ENCODE peak calls at places on chromosomes 3 and 15, in ten cellular contexts. K, S, G, H, X, Y, N, R, D and O are unnamed samples. For H3K4me1, the result is how much of the 10 kb centered on the place peaks cover.

GRCh38 chr3:25889132-25889917 is 99.4 kb downstream of the OXSM start:
- DNase-seq in K (no peak), S (no peak), G (no peak), H (no peak), X (no peak), Y (no peak), N (peak), R (no peak), D (no peak), O (no peak)

GRCh38 chr15:64004582-64004981 is 41.7 kb downstream of the DAPK2 start:
- DNase-seq in K (no peak), S (no peak), G (no peak), H (no peak), X (no peak), Y (peak), N (no peak), R (no peak), D (peak), O (peak)

GRCh38 chr15:66939451-66940023 is 125.9 kb upstream of the SMAD3 start:
- DNase-seq in K (no peak), S (peak), G (no peak), H (no peak), X (no peak), Y (no peak), N (no peak), R (no peak), D (no peak), O (no peak)

GRCh38 chr3:4865714-4866113 is 113.5 kb upstream of the BHLHE40 start:
- DNase-seq in K (no peak), S (no peak), G (no peak), H (no peak), X (no peak), Y (no peak), N (no peak), R (no peak), D (no peak), O (no peak)

GRCh38 chr3:197258168-197258755 is 40.1 kb downstream of the DLG1 start:
- DNase-seq in K (no peak), S (no peak), G (no peak), H (no peak), X (no peak), Y (no peak), N (no peak), R (no peak), D (no peak), O (no peak)

GRCh38 chr3:149702691-149703426 is 45.0 kb upstream of the WWTR1 start:
- DNase-seq in K (no peak), S (no peak), G (no peak), H (no peak), X (peak), Y (no peak), N (no peak), R (no peak), D (peak), O (no peak)

GRCh38 chr3:46667061-46667621 is 26.3 kb downstream of the ALS2CL start:
- DNase-seq in K (no peak), S (peak), G (no peak), H (peak), X (no peak), Y (no peak), N (no peak), R (no peak), D (no peak), O (peak)

GRCh38 chr15:27828721-27829120 is 270.4 kb downstream of the OCA2 start:
- DNase-seq in K (no peak), S (no peak), G (no peak), H (no peak), X (no peak), Y (no peak), N (no peak), R (no peak), D (no peak), O (no peak)

GRCh38 chr3:187139126-187139894 is at the start of gene RPL39L:
- DNase-seq in K (peak), S (peak), G (peak), H (peak), X (peak), Y (peak), N (peak), R (peak), D (peak), O (peak)

GRCh38 chr3:78604328-78604727 is 1163.5 kb downstream of the ROBO1 start:
- DNase-seq in K (no peak), S (no peak), G (no peak), H (no peak), X (peak), Y (no peak), N (no peak), R (no peak), D (peak), O (no peak)
- H3K4me1 ChIP-seq in K (under half), S (under half), G (under half), H (under half), X (under half), Y (under half), N (under half), R (under half), D (under half), O (under half)

DNA sequence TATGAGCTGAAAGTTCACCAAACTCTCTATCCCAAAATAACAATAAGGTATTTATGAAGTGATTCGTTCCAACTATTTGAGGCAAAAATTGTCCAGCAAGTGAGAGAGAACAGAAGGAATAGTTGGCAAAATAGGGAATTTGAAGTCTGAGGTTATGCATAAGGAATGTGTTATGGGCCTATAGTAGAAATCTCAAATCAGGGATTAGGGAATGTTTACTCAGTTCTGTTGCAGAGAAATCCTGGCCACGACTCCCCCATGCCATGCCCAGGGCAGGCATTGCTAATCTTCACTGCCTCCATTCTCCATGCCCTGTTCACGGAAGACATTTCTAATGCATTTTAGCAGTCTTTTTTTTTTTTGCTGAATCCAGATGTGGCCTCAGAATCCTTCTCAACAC is 58.6 kb downstream of the FLNB start:
- DNase-seq in K (no peak), S (no peak), G (no peak), H (no peak), X (peak), Y (no peak), N (no peak), R (no peak), D (no peak), O (no peak)
- H3K4me1 ChIP-seq in K (under half), S (half or more), G (under half), H (under half), X (under half), Y (half or more), N (under half), R (under half), D (under half), O (under half)

GRCh38 chr3:120688121-120688520 is 6.1 kb upstream of the HGD start:
- DNase-seq in K (no peak), S (no peak), G (no peak), H (no peak), X (peak), Y (no peak), N (peak), R (no peak), D (no peak), O (no peak)

GRCh38 chr3:120699333-120699732 is 17.3 kb upstream of the HGD start:
- DNase-seq in K (no peak), S (no peak), G (no peak), H (no peak), X (no peak), Y (no peak), N (no peak), R (no peak), D (no peak), O (no peak)

GRCh38 chr3:120689395-120689794 is 7.4 kb upstream of the HGD start:
- DNase-seq in K (no peak), S (no peak), G (no peak), H (no peak), X (no peak), Y (no peak), N (no peak), R (no peak), D (no peak), O (no peak)

GRCh38 chr3:120693439-120694172 is 11.6 kb upstream of the HGD start:
- DNase-seq in K (no peak), S (no peak), G (no peak), H (no peak), X (peak), Y (no peak), N (no peak), R (no peak), D (peak), O (no peak)
- H3K4me1 ChIP-seq in K (under half), S (under half), G (under half), H (under half), X (under half), Y (under half), N (under half), R (under half), D (under half), O (under half)

GRCh38 chr15:96337991-96338771 is 7.7 kb downstream of the NR2F2 start:
- DNase-seq in K (no peak), S (no peak), G (no peak), H (no peak), X (peak), Y (no peak), N (no peak), R (no peak), D (no peak), O (no peak)

GRCh38 chr15:96340611-96341464 is 10.3 kb downstream of the NR2F2 start:
- DNase-seq in K (no peak), S (peak), G (no peak), H (peak), X (peak), Y (peak), N (peak), R (no peak), D (no peak), O (no peak)

GRCh38 chr15:96340348-96340610 is 9.8 kb downstream of the NR2F2 start:
- DNase-seq in K (no peak), S (no peak), G (no peak), H (no peak), X (no peak), Y (no peak), N (no peak), R (no peak), D (no peak), O (no peak)

GRCh38 chr15:96338772-96339661 is 8.5 kb downstream of the NR2F2 start:
- DNase-seq in K (no peak), S (no peak), G (no peak), H (no peak), X (peak), Y (no peak), N (no peak), R (no peak), D (no peak), O (no peak)

DNA sequence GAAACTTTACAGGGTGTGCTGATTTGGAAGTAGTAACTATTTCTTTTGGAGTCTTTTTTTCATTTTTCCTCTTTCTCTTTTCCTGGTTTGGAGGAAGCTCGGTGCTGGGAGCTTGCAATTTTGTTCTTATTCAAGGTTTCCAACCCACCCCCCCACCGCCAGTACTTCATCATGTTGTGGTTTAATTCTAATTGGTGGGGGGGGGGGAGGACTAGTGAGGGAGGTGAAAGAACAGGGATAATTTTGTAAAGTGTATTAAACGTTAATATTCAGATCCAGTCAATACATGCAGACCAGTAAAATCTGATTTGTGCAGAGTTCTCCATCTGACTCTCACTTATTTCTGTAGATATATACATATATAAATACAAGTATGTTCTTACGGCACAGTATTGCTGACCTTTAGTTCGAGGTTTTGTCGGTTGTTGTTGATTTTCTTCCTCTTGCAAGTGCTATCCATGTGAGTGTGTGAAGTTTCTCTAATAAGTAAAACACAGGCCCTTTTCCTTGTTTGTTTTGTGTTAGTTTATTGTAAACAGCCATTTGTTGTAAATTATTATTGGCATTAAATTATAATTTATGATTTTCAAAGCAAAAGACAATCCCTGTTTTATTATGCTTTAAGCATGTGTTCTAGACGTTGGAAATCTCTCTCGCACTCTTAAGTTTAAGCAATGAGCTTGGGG is 9.3 kb downstream of the NR2F2 start:
- DNase-seq in K (no peak), S (no peak), G (no peak), H (no peak), X (peak), Y (no peak), N (no peak), R (no peak), D (no peak), O (no peak)
- H3K4me1 ChIP-seq in K (under half), S (under half), G (under half), H (under half), X (under half), Y (under half), N (under half), R (under half), D (under half), O (under half)

DNA sequence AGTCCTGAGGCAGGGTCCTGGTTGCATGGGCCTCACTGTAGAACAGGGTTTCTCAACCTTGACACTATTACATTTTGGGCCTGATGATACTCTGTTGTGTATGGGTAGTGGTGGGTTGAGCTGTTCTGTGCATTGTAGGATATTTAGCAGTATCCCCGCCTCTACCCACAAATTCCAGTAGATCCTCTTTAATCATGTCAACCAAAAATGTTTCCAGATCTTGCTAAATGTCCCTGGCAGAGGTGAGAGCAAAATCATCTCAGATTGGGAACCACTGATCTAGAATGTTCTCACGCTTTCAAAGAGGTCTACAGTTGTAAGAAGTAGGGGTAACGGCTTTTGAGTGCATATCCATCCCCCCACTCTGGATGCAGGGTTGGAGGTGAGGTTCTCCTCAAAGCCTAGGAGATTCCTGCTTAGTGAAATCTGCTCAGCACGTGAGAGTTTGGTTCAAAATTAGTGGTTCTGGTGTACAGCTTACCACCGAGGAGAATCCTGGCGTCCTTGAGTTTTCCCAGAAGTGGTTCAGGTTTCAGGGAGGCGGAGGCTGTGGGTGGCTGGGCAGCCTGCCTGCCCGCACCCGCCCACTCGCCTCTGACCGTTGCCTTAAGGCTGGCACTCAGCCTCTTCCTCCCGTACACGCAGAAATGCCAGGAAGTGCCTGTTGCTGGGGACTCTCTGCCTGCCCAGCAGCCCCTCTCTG is 5.3 kb downstream of the ACVR2B start:
- DNase-seq in K (no peak), S (no peak), G (no peak), H (peak), X (peak), Y (peak), N (no peak), R (no peak), D (peak), O (peak)
- H3K4me1 ChIP-seq in K (under half), S (half or more), G (under half), H (under half), X (under half), Y (half or more), N (under half), R (under half), D (under half), O (under half)

GRCh38 chr3:188261011-188261410 is 107.1 kb downstream of the LPP start:
- DNase-seq in K (no peak), S (no peak), G (no peak), H (no peak), X (no peak), Y (no peak), N (no peak), R (no peak), D (no peak), O (no peak)

GRCh38 chr3:188264231-188265213 is 110.6 kb downstream of the LPP start:
- DNase-seq in K (no peak), S (peak), G (no peak), H (no peak), X (peak), Y (peak), N (no peak), R (no peak), D (no peak), O (peak)

GRCh38 chr3:188259611-188260010 is 105.7 kb downstream of the LPP start:
- DNase-seq in K (no peak), S (no peak), G (no peak), H (no peak), X (no peak), Y (no peak), N (no peak), R (no peak), D (no peak), O (no peak)

GRCh38 chr3:188262488-188262887 is 108.5 kb downstream of the LPP start:
- DNase-seq in K (no peak), S (no peak), G (no peak), H (no peak), X (no peak), Y (no peak), N (no peak), R (no peak), D (no peak), O (no peak)

GRCh38 chr3:188262913-188263683 is 109.1 kb downstream of the LPP start:
- DNase-seq in K (no peak), S (no peak), G (no peak), H (peak), X (peak), Y (peak), N (no peak), R (peak), D (no peak), O (no peak)
- H3K4me1 ChIP-seq in K (under half), S (half or more), G (under half), H (under half), X (under half), Y (half or more), N (under half), R (half or more), D (under half), O (half or more)